ENCODE peak calls at places on chromosomes 2 and 18, in eight cellular contexts. One of them, this sample, is unnamed.
A peak's percentile ranks its signal among the peaks of the same experiment; 100 is the strongest.

GRCh38 chr2:112156152-112156986 is 18.2 kb downstream of the FBLN7 start:
- DNase-seq in kidney epithelial cell: peak; percentile 45
- DNase-seq in left ventricle myocardium inferior: no peak
- DNase-seq in adrenal gland: no peak
- DNase-seq in lower leg skin: no peak
- DNase-seq in CD8-positive, alpha-beta T cell: peak; percentile 26
- DNase-seq in GM23248: peak; percentile 49
- DNase-seq in psoas muscle: no peak
- DNase-seq in this sample: no peak

GRCh38 chr2:184562532-184562931 is 35.8 kb upstream of the ZNF804A start:
- DNase-seq in kidney epithelial cell: no peak
- DNase-seq in left ventricle myocardium inferior: no peak
- DNase-seq in adrenal gland: no peak
- DNase-seq in lower leg skin: peak; percentile 18
- DNase-seq in CD8-positive, alpha-beta T cell: no peak
- DNase-seq in GM23248: peak; percentile 52
- DNase-seq in psoas muscle: no peak
- DNase-seq in this sample: no peak

GRCh38 chr2:224999784-225000183 is 42.5 kb downstream of the DOCK10 start:
- DNase-seq in kidney epithelial cell: no peak
- DNase-seq in left ventricle myocardium inferior: no peak
- DNase-seq in adrenal gland: no peak
- DNase-seq in lower leg skin: no peak
- DNase-seq in CD8-positive, alpha-beta T cell: no peak
- DNase-seq in GM23248: peak; percentile 23
- DNase-seq in psoas muscle: no peak
- DNase-seq in this sample: no peak

GRCh38 chr18:63126134-63127067 is 193.2 kb downstream of the BCL2 start:
- DNase-seq in kidney epithelial cell: no peak
- DNase-seq in left ventricle myocardium inferior: no peak
- DNase-seq in adrenal gland: no peak
- DNase-seq in lower leg skin: no peak
- DNase-seq in CD8-positive, alpha-beta T cell: no peak
- DNase-seq in GM23248: no peak
- DNase-seq in psoas muscle: no peak
- DNase-seq in this sample: no peak

GRCh38 chr2:20961858-20962257 is 82.0 kb downstream of the APOB start:
- DNase-seq in kidney epithelial cell: no peak
- DNase-seq in left ventricle myocardium inferior: no peak
- DNase-seq in adrenal gland: no peak
- DNase-seq in lower leg skin: no peak
- DNase-seq in CD8-positive, alpha-beta T cell: no peak
- DNase-seq in GM23248: no peak
- DNase-seq in psoas muscle: peak; percentile 67
- DNase-seq in this sample: peak; percentile 40

GRCh38 chr2:10006248-10007147 is 36.9 kb upstream of the KLF11 start:
- DNase-seq in kidney epithelial cell: no peak
- DNase-seq in left ventricle myocardium inferior: peak; percentile 65
- DNase-seq in adrenal gland: peak; percentile 65
- DNase-seq in lower leg skin: no peak
- DNase-seq in CD8-positive, alpha-beta T cell: no peak
- DNase-seq in GM23248: peak; percentile 60
- DNase-seq in psoas muscle: no peak
- DNase-seq in this sample: no peak

GRCh38 chr18:48227206-48227605 is 182.0 kb downstream of the ZBTB7C start:
- DNase-seq in kidney epithelial cell: no peak
- DNase-seq in left ventricle myocardium inferior: no peak
- DNase-seq in adrenal gland: no peak
- DNase-seq in lower leg skin: no peak
- DNase-seq in CD8-positive, alpha-beta T cell: no peak
- DNase-seq in GM23248: peak; percentile 9
- DNase-seq in psoas muscle: no peak
- DNase-seq in this sample: no peak

GRCh38 chr2:187769437-187769836 is 215.2 kb upstream of the TFPI start:
- DNase-seq in kidney epithelial cell: no peak
- DNase-seq in left ventricle myocardium inferior: no peak
- DNase-seq in adrenal gland: no peak
- DNase-seq in lower leg skin: no peak
- DNase-seq in CD8-positive, alpha-beta T cell: no peak
- DNase-seq in GM23248: no peak
- DNase-seq in psoas muscle: no peak
- DNase-seq in this sample: no peak

GRCh38 chr2:122322815-122323214 is 567.4 kb downstream of the TSN start:
- DNase-seq in kidney epithelial cell: no peak
- DNase-seq in left ventricle myocardium inferior: no peak
- DNase-seq in adrenal gland: no peak
- DNase-seq in lower leg skin: no peak
- DNase-seq in CD8-positive, alpha-beta T cell: no peak
- DNase-seq in GM23248: no peak
- DNase-seq in psoas muscle: no peak
- DNase-seq in this sample: no peak

GRCh38 chr2:216051350-216051749 is 30.3 kb downstream of the PECR start:
- DNase-seq in kidney epithelial cell: no peak
- DNase-seq in left ventricle myocardium inferior: no peak
- DNase-seq in adrenal gland: no peak
- DNase-seq in lower leg skin: no peak
- DNase-seq in CD8-positive, alpha-beta T cell: no peak
- DNase-seq in GM23248: no peak
- DNase-seq in psoas muscle: no peak
- DNase-seq in this sample: no peak

GRCh38 chr2:237591379-237591881 is 896 bp upstream of the RAB17 start:
- DNase-seq in kidney epithelial cell: no peak
- DNase-seq in left ventricle myocardium inferior: no peak
- DNase-seq in adrenal gland: no peak
- DNase-seq in lower leg skin: no peak
- DNase-seq in CD8-positive, alpha-beta T cell: no peak
- DNase-seq in GM23248: peak; percentile 17
- DNase-seq in psoas muscle: peak; percentile 39
- DNase-seq in this sample: no peak

GRCh38 chr18:74274690-74275089 is 17.1 kb downstream of the CYB5A start:
- DNase-seq in kidney epithelial cell: no peak
- DNase-seq in left ventricle myocardium inferior: no peak
- DNase-seq in adrenal gland: no peak
- DNase-seq in lower leg skin: no peak
- DNase-seq in CD8-positive, alpha-beta T cell: no peak
- DNase-seq in GM23248: no peak
- DNase-seq in psoas muscle: no peak
- DNase-seq in this sample: no peak

GRCh38 chr2:216775043-216775453 is 79.7 kb upstream of the IGFBP5 start:
- DNase-seq in kidney epithelial cell: peak; percentile 100
- DNase-seq in left ventricle myocardium inferior: peak; percentile 28
- DNase-seq in adrenal gland: peak; percentile 94
- DNase-seq in lower leg skin: no peak
- DNase-seq in CD8-positive, alpha-beta T cell: no peak
- DNase-seq in GM23248: peak; percentile 97
- DNase-seq in psoas muscle: peak; percentile 93
- DNase-seq in this sample: peak; percentile 93

GRCh38 chr18:11320981-11321380 is 171.6 kb upstream of the PIEZO2 start:
- DNase-seq in kidney epithelial cell: no peak
- DNase-seq in left ventricle myocardium inferior: no peak
- DNase-seq in adrenal gland: no peak
- DNase-seq in lower leg skin: no peak
- DNase-seq in CD8-positive, alpha-beta T cell: no peak
- DNase-seq in GM23248: peak; percentile 76
- DNase-seq in psoas muscle: no peak
- DNase-seq in this sample: no peak

GRCh38 chr2:96140941-96141623 is 2.8 kb upstream of the ASTL start:
- DNase-seq in kidney epithelial cell: no peak
- DNase-seq in left ventricle myocardium inferior: no peak
- DNase-seq in adrenal gland: no peak
- DNase-seq in lower leg skin: no peak
- DNase-seq in CD8-positive, alpha-beta T cell: no peak
- DNase-seq in GM23248: no peak
- DNase-seq in psoas muscle: peak; percentile 37
- DNase-seq in this sample: no peak

GRCh38 chr2:216371756-216372702 is at the start of gene MARCHF4:
- DNase-seq in kidney epithelial cell: peak; percentile 38
- DNase-seq in left ventricle myocardium inferior: peak; percentile 71
- DNase-seq in adrenal gland: peak; percentile 78
- DNase-seq in lower leg skin: peak; percentile 42
- DNase-seq in CD8-positive, alpha-beta T cell: peak; percentile 60
- DNase-seq in GM23248: peak; percentile 93
- DNase-seq in psoas muscle: peak; percentile 81
- DNase-seq in this sample: no peak

GRCh38 chr2:10487144-10488104 is 39.3 kb upstream of the ODC1 start:
- DNase-seq in kidney epithelial cell: no peak
- DNase-seq in left ventricle myocardium inferior: no peak
- DNase-seq in adrenal gland: no peak
- DNase-seq in lower leg skin: no peak
- DNase-seq in CD8-positive, alpha-beta T cell: no peak
- DNase-seq in GM23248: peak; percentile 30
- DNase-seq in psoas muscle: no peak
- DNase-seq in this sample: no peak

GRCh38 chr2:108364676-108365297 is 13.0 kb upstream of the SULT1C4 start:
- DNase-seq in kidney epithelial cell: no peak
- DNase-seq in left ventricle myocardium inferior: no peak
- DNase-seq in adrenal gland: no peak
- DNase-seq in lower leg skin: no peak
- DNase-seq in CD8-positive, alpha-beta T cell: no peak
- DNase-seq in GM23248: no peak
- DNase-seq in psoas muscle: no peak
- DNase-seq in this sample: no peak

GRCh38 chr18:72336786-72337185 is 207.4 kb downstream of the CBLN2 start:
- DNase-seq in kidney epithelial cell: no peak
- DNase-seq in left ventricle myocardium inferior: no peak
- DNase-seq in adrenal gland: no peak
- DNase-seq in lower leg skin: no peak
- DNase-seq in CD8-positive, alpha-beta T cell: no peak
- DNase-seq in GM23248: no peak
- DNase-seq in psoas muscle: no peak
- DNase-seq in this sample: no peak

GRCh38 chr18:78113445-78113844 is 863.8 kb downstream of the GALR1 start:
- DNase-seq in kidney epithelial cell: no peak
- DNase-seq in left ventricle myocardium inferior: no peak
- DNase-seq in adrenal gland: no peak
- DNase-seq in lower leg skin: no peak
- DNase-seq in CD8-positive, alpha-beta T cell: no peak
- DNase-seq in GM23248: no peak
- DNase-seq in psoas muscle: no peak
- DNase-seq in this sample: no peak
- H3K4me3 ChIP-seq in kidney epithelial cell: no peak overlapping the region
- H3K4me3 ChIP-seq in left ventricle myocardium inferior: no peak overlapping the region
- H3K4me3 ChIP-seq in adrenal gland: no peak overlapping the region
- H3K4me3 ChIP-seq in lower leg skin: no peak overlapping the region
- H3K4me3 ChIP-seq in CD8-positive, alpha-beta T cell: no peak overlapping the region
- H3K4me3 ChIP-seq in GM23248: no peak overlapping the region
- H3K4me3 ChIP-seq in psoas muscle: no peak overlapping the region
- H3K4me3 ChIP-seq in this sample: no peak overlapping the region

GRCh38 chr2:3578987-3579386 is 3.9 kb downstream of the RPS7 start:
- DNase-seq in kidney epithelial cell: no peak
- DNase-seq in left ventricle myocardium inferior: no peak
- DNase-seq in adrenal gland: no peak
- DNase-seq in lower leg skin: no peak
- DNase-seq in CD8-positive, alpha-beta T cell: no peak
- DNase-seq in GM23248: peak; percentile 47
- DNase-seq in psoas muscle: no peak
- DNase-seq in this sample: no peak
- H3K4me3 ChIP-seq in kidney epithelial cell: no peak overlapping the region
- H3K4me3 ChIP-seq in left ventricle myocardium inferior: no peak overlapping the region
- H3K4me3 ChIP-seq in adrenal gland: no peak overlapping the region
- H3K4me3 ChIP-seq in lower leg skin: no peak overlapping the region
- H3K4me3 ChIP-seq in CD8-positive, alpha-beta T cell: no peak overlapping the region
- H3K4me3 ChIP-seq in GM23248: peak overlapping the region; percentile 90
- H3K4me3 ChIP-seq in psoas muscle: no peak overlapping the region
- H3K4me3 ChIP-seq in this sample: no peak overlapping the region

DNA sequence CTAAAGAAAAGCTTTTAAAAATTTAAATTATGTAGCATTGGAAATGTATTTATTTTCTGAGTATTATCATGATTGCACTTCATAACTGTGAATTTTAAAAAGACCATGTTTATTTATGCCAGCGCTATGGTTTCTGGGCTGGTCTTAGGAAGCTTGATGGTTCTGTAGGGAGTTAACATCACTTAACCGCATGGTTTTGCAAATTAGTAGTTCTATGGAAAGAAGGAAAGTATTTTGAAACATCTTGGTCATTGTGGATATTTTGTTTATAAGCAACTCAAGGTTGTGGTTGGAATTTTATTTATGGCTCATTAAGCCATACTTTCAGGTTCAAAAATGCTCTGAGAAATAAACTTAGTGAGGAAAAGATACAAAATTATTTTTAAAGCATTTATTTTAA is 549.4 kb downstream of the STK39 start:
- DNase-seq in kidney epithelial cell: no peak
- DNase-seq in left ventricle myocardium inferior: no peak
- DNase-seq in adrenal gland: no peak
- DNase-seq in lower leg skin: no peak
- DNase-seq in CD8-positive, alpha-beta T cell: no peak
- DNase-seq in GM23248: no peak
- DNase-seq in psoas muscle: no peak
- DNase-seq in this sample: no peak
- H3K4me3 ChIP-seq in kidney epithelial cell: no peak overlapping the region
- H3K4me3 ChIP-seq in left ventricle myocardium inferior: no peak overlapping the region
- H3K4me3 ChIP-seq in adrenal gland: no peak overlapping the region
- H3K4me3 ChIP-seq in lower leg skin: no peak overlapping the region
- H3K4me3 ChIP-seq in CD8-positive, alpha-beta T cell: no peak overlapping the region
- H3K4me3 ChIP-seq in GM23248: no peak overlapping the region
- H3K4me3 ChIP-seq in psoas muscle: no peak overlapping the region
- H3K4me3 ChIP-seq in this sample: no peak overlapping the region

GRCh38 chr2:62149708-62150107 is 46.2 kb upstream of the B3GNT2 start:
- DNase-seq in kidney epithelial cell: peak; percentile 51
- DNase-seq in left ventricle myocardium inferior: no peak
- DNase-seq in adrenal gland: peak; percentile 38
- DNase-seq in lower leg skin: no peak
- DNase-seq in CD8-positive, alpha-beta T cell: no peak
- DNase-seq in GM23248: peak; percentile 100
- DNase-seq in psoas muscle: no peak
- DNase-seq in this sample: no peak

GRCh38 chr2:62150597-62151305 is 45.2 kb upstream of the B3GNT2 start:
- DNase-seq in kidney epithelial cell: no peak
- DNase-seq in left ventricle myocardium inferior: no peak
- DNase-seq in adrenal gland: no peak
- DNase-seq in lower leg skin: no peak
- DNase-seq in CD8-positive, alpha-beta T cell: no peak
- DNase-seq in GM23248: no peak
- DNase-seq in psoas muscle: no peak
- DNase-seq in this sample: no peak

GRCh38 chr2:62152000-62152399 is 43.9 kb upstream of the B3GNT2 start:
- DNase-seq in kidney epithelial cell: no peak
- DNase-seq in left ventricle myocardium inferior: no peak
- DNase-seq in adrenal gland: no peak
- DNase-seq in lower leg skin: no peak
- DNase-seq in CD8-positive, alpha-beta T cell: no peak
- DNase-seq in GM23248: peak; percentile 49
- DNase-seq in psoas muscle: no peak
- DNase-seq in this sample: no peak

GRCh38 chr2:62147610-62148301 is 48.2 kb upstream of the B3GNT2 start:
- DNase-seq in kidney epithelial cell: no peak
- DNase-seq in left ventricle myocardium inferior: no peak
- DNase-seq in adrenal gland: no peak
- DNase-seq in lower leg skin: no peak
- DNase-seq in CD8-positive, alpha-beta T cell: no peak
- DNase-seq in GM23248: peak; percentile 92
- DNase-seq in psoas muscle: no peak
- DNase-seq in this sample: no peak

DNA sequence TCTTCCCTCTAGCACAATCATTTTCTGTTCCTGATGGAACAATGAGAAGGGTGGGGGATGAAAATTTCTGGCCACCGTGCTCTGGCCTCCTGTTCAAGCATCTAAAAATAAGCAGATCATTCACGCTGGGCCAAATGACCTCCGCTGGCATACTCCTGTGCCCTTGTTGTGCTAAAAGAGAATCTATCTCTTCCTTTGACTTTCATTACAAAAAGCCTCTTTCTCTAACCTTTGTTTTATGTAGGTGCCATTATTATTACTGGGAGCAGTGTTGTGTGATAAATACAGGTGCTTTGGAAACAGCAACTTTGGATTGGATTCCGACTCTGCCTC is 44.6 kb upstream of the B3GNT2 start:
- DNase-seq in kidney epithelial cell: no peak
- DNase-seq in left ventricle myocardium inferior: peak; percentile 34
- DNase-seq in adrenal gland: no peak
- DNase-seq in lower leg skin: no peak
- DNase-seq in CD8-positive, alpha-beta T cell: no peak
- DNase-seq in GM23248: no peak
- DNase-seq in psoas muscle: no peak
- DNase-seq in this sample: no peak
- H3K4me3 ChIP-seq in kidney epithelial cell: no peak overlapping the region
- H3K4me3 ChIP-seq in left ventricle myocardium inferior: no peak overlapping the region
- H3K4me3 ChIP-seq in adrenal gland: no peak overlapping the region
- H3K4me3 ChIP-seq in lower leg skin: no peak overlapping the region
- H3K4me3 ChIP-seq in CD8-positive, alpha-beta T cell: no peak overlapping the region
- H3K4me3 ChIP-seq in GM23248: no peak overlapping the region
- H3K4me3 ChIP-seq in psoas muscle: no peak overlapping the region
- H3K4me3 ChIP-seq in this sample: no peak overlapping the region

This sample was measured in gastrocnemius medialis.